ENCODE peak calls at places on chromosome 12, in eight cellular contexts. X is HEK293T; J is stimulated activated CD4-positive, alpha-beta T cell treated with anti-CD3 and anti-CD28 coated beads, Interleukin-4, amount 100 ng/mL, for 48 hours; E is ELR; M is DMS79; F is activated naive CD8-positive, alpha-beta T cell treated with anti-CD3 and anti-CD28 coated beads, Interleukin-2, amount 10 ng/mL, durations not matched to agents 7 days and 5 days; H is naive thymus-derived CD4-positive, alpha-beta T cell; Q is activated naive CD4-positive, alpha-beta T cell. S is an unnamed sample.

GRCh38 chr12:127582074-127582473 is 684.9 kb upstream of the TMEM132C start:
- DNase-seq in X (no peak), J (no peak), E (no peak), M (no peak), F (no peak), H (no peak), Q (no peak), S (no peak)

GRCh38 chr12:65430571-65431306 is 152.3 kb downstream of the MSRB3 start:
- DNase-seq in X (no peak), J (no peak), E (peak), M (no peak), F (no peak), H (no peak), Q (no peak), S (no peak)

GRCh38 chr12:27966870-27967269 is 5.7 kb downstream of the PTHLH start:
- DNase-seq in X (no peak), J (no peak), E (peak), M (no peak), F (no peak), H (no peak), Q (no peak), S (peak)

GRCh38 chr12:43847427-43847826 is 11.5 kb downstream of the TMEM117 start:
- DNase-seq in X (no peak), J (no peak), E (peak), M (no peak), F (no peak), H (no peak), Q (no peak), S (peak)

GRCh38 chr12:6053541-6053940 is 70.9 kb downstream of the VWF start:
- DNase-seq in X (no peak), J (no peak), E (no peak), M (no peak), F (no peak), H (no peak), Q (no peak), S (no peak)

GRCh38 chr12:45991289-45992249 is 1.2 kb upstream of the SCAF11 start:
- DNase-seq in X (peak), J (peak), E (peak), M (peak), F (peak), H (peak), Q (peak), S (peak)

GRCh38 chr12:31835276-31835882 is 106.6 kb upstream of the AMN1 start:
- DNase-seq in X (no peak), J (no peak), E (no peak), M (no peak), F (no peak), H (no peak), Q (no peak), S (no peak)

GRCh38 chr12:65756956-65757511 is 67.2 kb upstream of the HMGA2 start:
- DNase-seq in X (no peak), J (no peak), E (peak), M (no peak), F (no peak), H (no peak), Q (no peak), S (no peak)

GRCh38 chr12:3145036-3145435 is 67.9 kb downstream of the TSPAN9 start:
- DNase-seq in X (no peak), J (no peak), E (no peak), M (no peak), F (no peak), H (no peak), Q (no peak), S (no peak)

GRCh38 chr12:89578499-89578898 is 52.7 kb upstream of the POC1B start:
- DNase-seq in X (no peak), J (no peak), E (no peak), M (no peak), F (no peak), H (no peak), Q (no peak), S (peak)

GRCh38 chr12:78392918-78393317 is 471.7 kb upstream of the SYT1 start:
- DNase-seq in X (no peak), J (no peak), E (peak), M (no peak), F (no peak), H (no peak), Q (no peak), S (peak)

GRCh38 chr12:70508178-70508577 is 129.1 kb downstream of the PTPRB start:
- DNase-seq in X (no peak), J (no peak), E (no peak), M (no peak), F (no peak), H (no peak), Q (no peak), S (no peak)

GRCh38 chr12:111444706-111445310 is 39.1 kb downstream of the SH2B3 start:
- DNase-seq in X (no peak), J (peak), E (peak), M (no peak), F (peak), H (peak), Q (peak), S (no peak)

GRCh38 chr12:117188961-117189724 is 1.1 kb downstream of the FBXO21 start:
- DNase-seq in X (no peak), J (no peak), E (peak), M (no peak), F (no peak), H (no peak), Q (no peak), S (no peak)

GRCh38 chr12:115223322-115223721 is 539.3 kb upstream of the TBX3 start:
- DNase-seq in X (no peak), J (no peak), E (peak), M (peak), F (no peak), H (no peak), Q (no peak), S (peak)

GRCh38 chr12:113396200-113396599 is 7.5 kb downstream of the SDS start:
- DNase-seq in X (no peak), J (no peak), E (no peak), M (no peak), F (no peak), H (no peak), Q (no peak), S (no peak)

GRCh38 chr12:106428379-106428778 is 70.8 kb downstream of the POLR3B start:
- DNase-seq in X (no peak), J (no peak), E (no peak), M (no peak), F (no peak), H (no peak), Q (no peak), S (no peak)

GRCh38 chr12:31323466-31324115 is 2.4 kb downstream of the SINHCAF start:
- DNase-seq in X (no peak), J (peak), E (peak), M (peak), F (no peak), H (no peak), Q (peak), S (peak)

GRCh38 chr12:117494833-117495714 is 133.6 kb upstream of the NOS1 start:
- DNase-seq in X (peak), J (no peak), E (no peak), M (peak), F (no peak), H (no peak), Q (no peak), S (no peak)

GRCh38 chr12:51901121-51901812 is 6.0 kb upstream of the ACVRL1 start:
- DNase-seq in X (no peak), J (no peak), E (no peak), M (no peak), F (no peak), H (no peak), Q (no peak), S (peak)

GRCh38 chr12:40505327-40505726 is 186.9 kb upstream of the CNTN1 start:
- DNase-seq in X (no peak), J (no peak), E (no peak), M (no peak), F (no peak), H (no peak), Q (no peak), S (no peak)

GRCh38 chr12:96811083-96811482 is 96.0 kb upstream of the NEDD1 start:
- DNase-seq in X (no peak), J (no peak), E (peak), M (no peak), F (no peak), H (no peak), Q (no peak), S (no peak)

GRCh38 chr12:127401005-127401404 is 866.0 kb upstream of the TMEM132C start:
- DNase-seq in X (no peak), J (no peak), E (peak), M (no peak), F (no peak), H (no peak), Q (no peak), S (no peak)